ENCODE peak calls at places on chromosomes 11 and 22, in five cellular contexts. B is WTC11, T is GM20000, V is NCI-H1105 treated with DMSO at 0.1 percent for 48 hours, Q is LoVo. F is an unnamed sample.

GRCh38 chr11:34606326-34607120 is 14.4 kb upstream of the EHF start:
- DNase-seq in B (no peak), T (no peak), V (no peak), Q (no peak), F (no peak)

GRCh38 chr11:16111690-16112089 is 244.7 kb downstream of the SOX6 start:
- DNase-seq in B (no peak), T (no peak), V (peak), Q (no peak), F (peak)

GRCh38 chr11:8814209-8814922 is 96.6 kb upstream of the AKIP1 start:
- DNase-seq in B (no peak), T (peak), V (no peak), Q (peak), F (no peak)

GRCh38 chr11:57499413-57499982 is 16.0 kb downstream of the SLC43A1 start:
- DNase-seq in B (peak), T (peak), V (peak), Q (peak), F (peak)

GRCh38 chr22:49925525-49926128 is 7.2 kb downstream of the CRELD2 start:
- DNase-seq in B (no peak), T (peak), V (no peak), Q (no peak), F (no peak)

GRCh38 chr11:103850419-103851165 is 185.8 kb upstream of the DDI1 start:
- DNase-seq in B (no peak), T (no peak), V (no peak), Q (no peak), F (no peak)

GRCh38 chr11:34427171-34427805 is 11.4 kb upstream of the CAT start:
- DNase-seq in B (no peak), T (no peak), V (no peak), Q (peak), F (no peak)

GRCh38 chr11:20247540-20248138 is 87.4 kb upstream of the DBX1 start:
- DNase-seq in B (no peak), T (no peak), V (no peak), Q (no peak), F (no peak)

GRCh38 chr22:28008649-28009048 is 89.6 kb upstream of the PITPNB start:
- DNase-seq in B (no peak), T (no peak), V (no peak), Q (no peak), F (no peak)

GRCh38 chr11:111269146-111269868 is 23.8 kb downstream of the POU2AF2 start:
- DNase-seq in B (no peak), T (no peak), V (no peak), Q (no peak), F (no peak)

GRCh38 chr11:114073506-114074381 is 14.2 kb downstream of the ZBTB16 start:
- DNase-seq in B (no peak), T (no peak), V (no peak), Q (no peak), F (no peak)

GRCh38 chr11:125376117-125376516 is 119.9 kb downstream of the FEZ1 start:
- DNase-seq in B (no peak), T (no peak), V (no peak), Q (no peak), F (no peak)

GRCh38 chr11:67421421-67422031 is 6.0 kb downstream of the CARNS1 start:
- DNase-seq in B (no peak), T (no peak), V (no peak), Q (no peak), F (no peak)

GRCh38 chr11:28619870-28620540 is 511.8 kb downstream of the METTL15 start:
- DNase-seq in B (no peak), T (no peak), V (no peak), Q (no peak), F (no peak)

GRCh38 chr11:12103411-12104225 is 6.8 kb upstream of the MICAL2 start:
- DNase-seq in B (no peak), T (no peak), V (no peak), Q (no peak), F (no peak)

GRCh38 chr11:88313441-88313840 is 24.1 kb downstream of the CTSC start:
- DNase-seq in B (no peak), T (no peak), V (no peak), Q (no peak), F (no peak)

GRCh38 chr11:85481862-85482261 is 145.3 kb downstream of the DLG2 start:
- DNase-seq in B (no peak), T (no peak), V (no peak), Q (no peak), F (no peak)

GRCh38 chr11:22928207-22928917 is 68.1 kb upstream of the CCDC179 start:
- DNase-seq in B (no peak), T (no peak), V (no peak), Q (no peak), F (no peak)

GRCh38 chr11:133835258-133836075 is 9.8 kb downstream of the SPATA19 start:
- DNase-seq in B (peak), T (peak), V (peak), Q (peak), F (peak)

GRCh38 chr11:134349109-134349801 is 17.5 kb downstream of the GLB1L2 start:
- DNase-seq in B (no peak), T (no peak), V (no peak), Q (no peak), F (no peak)

GRCh38 chr22:46378499-46379300 is 43.2 kb downstream of the TRMU start:
- DNase-seq in B (no peak), T (no peak), V (no peak), Q (no peak), F (no peak)

GRCh38 chr11:36729765-36730164 is 131.7 kb upstream of the RAG2 start:
- DNase-seq in B (no peak), T (no peak), V (no peak), Q (no peak), F (no peak)

GRCh38 chr11:122628691-122629555 is 26.6 kb upstream of the UBASH3B start:
- DNase-seq in B (peak), T (peak), V (peak), Q (peak), F (peak)

GRCh38 chr11:118224512-118225180 is at the start of gene JAML:
- DNase-seq in B (no peak), T (peak), V (no peak), Q (no peak), F (no peak)

GRCh38 chr11:19979519-19979845 is 180.8 kb downstream of the DBX1 start:
- DNase-seq in B (no peak), T (peak), V (no peak), Q (no peak), F (no peak)

GRCh38 chr11:130582994-130583393 is 134.5 kb downstream of the ADAMTS15 start:
- DNase-seq in B (no peak), T (no peak), V (no peak), Q (no peak), F (no peak)

GRCh38 chr11:10743354-10744035 is 7.6 kb upstream of the CTR9 start:
- DNase-seq in B (no peak), T (no peak), V (no peak), Q (no peak), F (no peak)

GRCh38 chr22:20027966-20028854 is 7.3 kb downstream of the TANGO2 start:
- DNase-seq in B (no peak), T (no peak), V (no peak), Q (no peak), F (no peak)

GRCh38 chr22:28917747-28918543 is 34.6 kb downstream of the ZNRF3 start:
- DNase-seq in B (no peak), T (no peak), V (peak), Q (no peak), F (peak)

GRCh38 chr22:47203554-47203991 is 441.1 kb downstream of the TBC1D22A start:
- DNase-seq in B (no peak), T (no peak), V (no peak), Q (no peak), F (no peak)